ENCODE peak calls at places on chromosomes 1 and 21, in five cellular contexts. Z is psoas muscle, M is left ventricle myocardium inferior, E is MM.1S, C is IMR-90. P is an unnamed sample.
A peak's percentile ranks its signal among the peaks of the same experiment; 100 is the strongest.

GRCh38 chr21:44966135-44967081 is 26.6 kb downstream of the SLX9 start:
- DNase-seq in Z (peak; percentile 63), M (peak; percentile 75), C (no peak), E (no peak), P (no peak)

GRCh38 chr21:46067505-46068201 is 30.3 kb upstream of the COL6A2 start:
- DNase-seq in C (no peak), E (no peak), Z (no peak), M (no peak), P (no peak)

GRCh38 chr1:2250721-2251281 is 22.7 kb downstream of the SKI start:
- DNase-seq in C (no peak), E (no peak), M (no peak), Z (peak; percentile 17), P (no peak)

GRCh38 chr1:47709302-47710074 is 271.6 kb downstream of the FOXD2 start:
- DNase-seq in Z (no peak), C (no peak), M (no peak), E (no peak), P (peak; percentile 68)

GRCh38 chr1:3611170-3612019 is at the start of gene MEGF6:
- DNase-seq in Z (peak; percentile 69), C (peak; percentile 8), M (peak; percentile 49), E (no peak), P (peak; percentile 64)

GRCh38 chr1:21659099-21659923 is 9.8 kb downstream of the RAP1GAP start:
- DNase-seq in M (peak; percentile 70), C (peak; percentile 36), Z (peak; percentile 63), E (peak; percentile 59), P (peak; percentile 97)

GRCh38 chr1:19398309-19398760 is 86.2 kb downstream of the SLC66A1 start:
- DNase-seq in C (peak; percentile 99), E (no peak), M (no peak), Z (no peak), P (no peak)

GRCh38 chr1:231134624-231135023 is 27.2 kb upstream of the TRIM67 start:
- DNase-seq in C (no peak), M (no peak), Z (no peak), E (no peak), P (no peak)

GRCh38 chr1:8217011-8217711 is 100.8 kb upstream of the SLC45A1 start:
- DNase-seq in C (no peak), Z (peak; percentile 58), E (no peak), M (peak; percentile 46), P (no peak)

GRCh38 chr1:187157552-187157951 is 328.8 kb downstream of the PLA2G4A start:
- DNase-seq in Z (no peak), C (no peak), M (no peak), E (no peak), P (no peak)

GRCh38 chr1:207454046-207454964 is at the start of gene CR2:
- DNase-seq in E (peak; percentile 94), C (no peak), M (peak; percentile 16), Z (peak; percentile 19), P (peak; percentile 77)
- TF ChIP-seq CTCF in E (peak; percentile 84), C (no peak), M (no peak), Z (no peak), P (peak; percentile 61)

DNA sequence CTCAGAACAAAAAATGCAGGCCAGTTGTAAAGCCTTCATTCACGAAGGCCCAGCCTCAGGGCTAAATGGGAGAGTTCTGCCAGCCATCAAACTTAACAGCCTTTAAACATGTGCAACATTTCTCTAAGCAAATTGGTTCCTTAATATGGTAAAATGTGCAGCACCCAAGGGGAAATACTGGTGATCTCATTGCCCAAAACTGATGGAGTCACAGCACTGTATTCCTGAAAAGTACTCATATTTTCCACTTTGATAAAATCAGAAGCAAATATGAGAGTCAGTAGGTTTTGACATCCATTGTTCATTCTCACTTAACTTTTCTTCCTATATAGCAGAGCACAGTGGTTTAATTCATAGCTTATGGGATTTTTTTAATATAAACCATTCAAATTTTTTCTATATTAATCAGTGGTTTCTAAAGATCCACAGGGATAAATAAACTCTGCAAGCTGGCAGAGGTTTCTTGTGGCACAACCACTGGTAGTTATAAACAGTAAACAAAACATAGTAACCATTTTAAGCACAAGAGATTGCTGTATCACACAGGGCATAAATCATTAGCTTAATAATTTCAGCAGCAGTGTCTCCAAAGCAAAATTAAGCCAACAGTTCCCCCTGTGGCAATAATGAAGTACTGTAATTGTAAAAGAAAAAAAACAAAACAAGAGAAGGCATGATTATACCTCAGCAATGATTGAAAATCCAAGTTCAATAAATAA is 106.9 kb upstream of the LYPLAL1 start:
- DNase-seq in E (no peak), M (no peak), Z (no peak), C (peak; percentile 59), P (no peak)
- TF ChIP-seq CTCF in E (peak; percentile 49), M (peak; percentile 65), Z (peak; percentile 32), C (peak; percentile 74), P (peak; percentile 36)

GRCh38 chr1:64490204-64490818 is 20.4 kb downstream of the CACHD1 start:
- DNase-seq in M (no peak), Z (no peak), E (no peak), C (no peak), P (no peak)
- TF ChIP-seq CTCF in M (no peak), Z (no peak), E (no peak), C (no peak), P (no peak)

GRCh38 chr1:219206350-219206749 is 32.7 kb downstream of the LYPLAL1 start:
- DNase-seq in C (no peak), M (no peak), Z (no peak), E (no peak), P (no peak)

GRCh38 chr1:219201656-219202055 is 28.0 kb downstream of the LYPLAL1 start:
- DNase-seq in C (peak; percentile 49), E (no peak), Z (no peak), M (no peak), P (no peak)

DNA sequence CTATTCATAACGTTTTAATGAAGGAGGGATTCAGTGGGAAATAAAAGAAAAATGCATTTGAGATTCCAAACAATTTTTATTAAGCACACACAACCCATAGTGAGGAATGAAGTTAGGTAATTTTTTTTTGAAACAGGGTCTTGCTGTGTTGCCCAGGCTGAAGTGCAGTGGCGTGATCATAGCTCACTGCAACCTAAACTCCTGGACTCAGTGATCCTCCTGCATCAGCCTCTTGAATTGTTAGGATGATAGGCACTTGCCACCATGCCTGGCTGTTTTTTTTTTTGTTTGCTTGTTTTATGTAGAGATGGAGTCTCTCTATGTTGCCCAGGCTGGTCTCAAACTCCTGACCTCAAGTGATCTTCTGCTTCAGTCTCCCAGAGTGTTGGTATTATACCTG is 28.9 kb downstream of the LYPLAL1 start:
- DNase-seq in M (no peak), E (no peak), Z (no peak), C (no peak), P (no peak)
- TF ChIP-seq CTCF in M (no peak), E (no peak), Z (no peak), C (no peak), P (no peak)